ENCODE peak calls at places on chromosomes 5 and 9, in ten cellular contexts. One of them, this sample, is unnamed. For H3K36me3 and H3K79me2, the result is how much of the 10 kb centered on the place peaks cover.

GRCh38 chr5:142922223-142922952 is 152.2 kb downstream of the ARHGAP26 start:
- DNase-seq in mammary epithelial cell: no peak
- DNase-seq in PC-3: peak
- DNase-seq in HepG2: peak
- DNase-seq in MM.1S: peak
- DNase-seq in HCT116: no peak
- DNase-seq in neural progenitor cell: peak
- DNase-seq in fibroblast of lung: peak
- DNase-seq in mesendoderm: no peak
- DNase-seq in GM23248: peak
- DNase-seq in this sample: peak

GRCh38 chr9:138042640-138043039 is 165.1 kb downstream of the CACNA1B start:
- DNase-seq in mammary epithelial cell: no peak
- DNase-seq in PC-3: no peak
- DNase-seq in HepG2: no peak
- DNase-seq in MM.1S: no peak
- DNase-seq in HCT116: no peak
- DNase-seq in neural progenitor cell: no peak
- DNase-seq in fibroblast of lung: no peak
- DNase-seq in mesendoderm: no peak
- DNase-seq in GM23248: no peak
- DNase-seq in this sample: no peak

GRCh38 chr5:87627360-87627759 is 214.6 kb upstream of the CCNH start:
- DNase-seq in mammary epithelial cell: no peak
- DNase-seq in PC-3: no peak
- DNase-seq in HepG2: no peak
- DNase-seq in MM.1S: no peak
- DNase-seq in HCT116: no peak
- DNase-seq in neural progenitor cell: no peak
- DNase-seq in fibroblast of lung: no peak
- DNase-seq in mesendoderm: no peak
- DNase-seq in GM23248: no peak
- DNase-seq in this sample: no peak

GRCh38 chr9:104073098-104073769 is 20.9 kb upstream of the SMC2 start:
- DNase-seq in mammary epithelial cell: no peak
- DNase-seq in PC-3: no peak
- DNase-seq in HepG2: no peak
- DNase-seq in MM.1S: no peak
- DNase-seq in HCT116: no peak
- DNase-seq in neural progenitor cell: no peak
- DNase-seq in fibroblast of lung: no peak
- DNase-seq in mesendoderm: no peak
- DNase-seq in GM23248: no peak
- DNase-seq in this sample: no peak

GRCh38 chr5:55742778-55743177 is 4.9 kb downstream of the DDX4 start:
- DNase-seq in mammary epithelial cell: no peak
- DNase-seq in PC-3: no peak
- DNase-seq in HepG2: no peak
- DNase-seq in MM.1S: no peak
- DNase-seq in HCT116: no peak
- DNase-seq in neural progenitor cell: no peak
- DNase-seq in fibroblast of lung: no peak
- DNase-seq in mesendoderm: peak
- DNase-seq in GM23248: peak
- DNase-seq in this sample: no peak

GRCh38 chr5:180350711-180351110 is 2.4 kb downstream of the GFPT2 start:
- DNase-seq in mammary epithelial cell: no peak
- DNase-seq in PC-3: no peak
- DNase-seq in HepG2: no peak
- DNase-seq in MM.1S: no peak
- DNase-seq in HCT116: no peak
- DNase-seq in neural progenitor cell: no peak
- DNase-seq in fibroblast of lung: no peak
- DNase-seq in mesendoderm: peak
- DNase-seq in GM23248: no peak
- DNase-seq in this sample: no peak

GRCh38 chr9:113464672-113465271 is 1.2 kb downstream of the RGS3 start:
- DNase-seq in mammary epithelial cell: no peak
- DNase-seq in PC-3: no peak
- DNase-seq in HepG2: no peak
- DNase-seq in MM.1S: no peak
- DNase-seq in HCT116: no peak
- DNase-seq in neural progenitor cell: no peak
- DNase-seq in fibroblast of lung: no peak
- DNase-seq in mesendoderm: no peak
- DNase-seq in GM23248: no peak
- DNase-seq in this sample: no peak

GRCh38 chr9:129401623-129402340 is 219.1 kb downstream of the C9orf50 start:
- DNase-seq in mammary epithelial cell: no peak
- DNase-seq in PC-3: no peak
- DNase-seq in HepG2: no peak
- DNase-seq in MM.1S: no peak
- DNase-seq in HCT116: no peak
- DNase-seq in neural progenitor cell: no peak
- DNase-seq in fibroblast of lung: peak
- DNase-seq in mesendoderm: peak
- DNase-seq in GM23248: no peak
- DNase-seq in this sample: peak

GRCh38 chr9:115170674-115171073 is 52.7 kb upstream of the TNC start:
- DNase-seq in mammary epithelial cell: peak
- DNase-seq in PC-3: peak
- DNase-seq in HepG2: no peak
- DNase-seq in MM.1S: no peak
- DNase-seq in HCT116: peak
- DNase-seq in neural progenitor cell: no peak
- DNase-seq in fibroblast of lung: peak
- DNase-seq in mesendoderm: peak
- DNase-seq in GM23248: peak
- DNase-seq in this sample: peak

GRCh38 chr5:54254482-54255198 is 55.7 kb downstream of the ARL15 start:
- DNase-seq in mammary epithelial cell: no peak
- DNase-seq in PC-3: peak
- DNase-seq in HepG2: peak
- DNase-seq in MM.1S: no peak
- DNase-seq in HCT116: no peak
- DNase-seq in neural progenitor cell: peak
- DNase-seq in fibroblast of lung: peak
- DNase-seq in mesendoderm: peak
- DNase-seq in GM23248: peak
- DNase-seq in this sample: no peak

GRCh38 chr9:132813115-132813784 is 64.8 kb downstream of the AK8 start:
- DNase-seq in mammary epithelial cell: no peak
- DNase-seq in PC-3: no peak
- DNase-seq in HepG2: no peak
- DNase-seq in MM.1S: no peak
- DNase-seq in HCT116: no peak
- DNase-seq in neural progenitor cell: no peak
- DNase-seq in fibroblast of lung: no peak
- DNase-seq in mesendoderm: no peak
- DNase-seq in GM23248: no peak
- DNase-seq in this sample: no peak

GRCh38 chr5:15510092-15510491 is 10.1 kb downstream of the FBXL7 start:
- DNase-seq in mammary epithelial cell: no peak
- DNase-seq in PC-3: no peak
- DNase-seq in HepG2: no peak
- DNase-seq in MM.1S: no peak
- DNase-seq in HCT116: no peak
- DNase-seq in neural progenitor cell: no peak
- DNase-seq in fibroblast of lung: no peak
- DNase-seq in mesendoderm: peak
- DNase-seq in GM23248: peak
- DNase-seq in this sample: peak

GRCh38 chr5:34576849-34577248 is 79.3 kb upstream of the RAI14 start:
- DNase-seq in mammary epithelial cell: no peak
- DNase-seq in PC-3: peak
- DNase-seq in HepG2: no peak
- DNase-seq in MM.1S: no peak
- DNase-seq in HCT116: no peak
- DNase-seq in neural progenitor cell: no peak
- DNase-seq in fibroblast of lung: no peak
- DNase-seq in mesendoderm: no peak
- DNase-seq in GM23248: no peak
- DNase-seq in this sample: no peak

GRCh38 chr9:77977210-77977611 is 54.4 kb downstream of the GNAQ start:
- DNase-seq in mammary epithelial cell: peak
- DNase-seq in PC-3: no peak
- DNase-seq in HepG2: peak
- DNase-seq in MM.1S: peak
- DNase-seq in HCT116: peak
- DNase-seq in neural progenitor cell: peak
- DNase-seq in fibroblast of lung: peak
- DNase-seq in mesendoderm: peak
- DNase-seq in GM23248: peak
- DNase-seq in this sample: peak

GRCh38 chr9:14654932-14655331 is 38.3 kb downstream of the ZDHHC21 start:
- DNase-seq in mammary epithelial cell: no peak
- DNase-seq in PC-3: no peak
- DNase-seq in HepG2: no peak
- DNase-seq in MM.1S: no peak
- DNase-seq in HCT116: no peak
- DNase-seq in neural progenitor cell: no peak
- DNase-seq in fibroblast of lung: peak
- DNase-seq in mesendoderm: peak
- DNase-seq in GM23248: no peak
- DNase-seq in this sample: no peak

DNA sequence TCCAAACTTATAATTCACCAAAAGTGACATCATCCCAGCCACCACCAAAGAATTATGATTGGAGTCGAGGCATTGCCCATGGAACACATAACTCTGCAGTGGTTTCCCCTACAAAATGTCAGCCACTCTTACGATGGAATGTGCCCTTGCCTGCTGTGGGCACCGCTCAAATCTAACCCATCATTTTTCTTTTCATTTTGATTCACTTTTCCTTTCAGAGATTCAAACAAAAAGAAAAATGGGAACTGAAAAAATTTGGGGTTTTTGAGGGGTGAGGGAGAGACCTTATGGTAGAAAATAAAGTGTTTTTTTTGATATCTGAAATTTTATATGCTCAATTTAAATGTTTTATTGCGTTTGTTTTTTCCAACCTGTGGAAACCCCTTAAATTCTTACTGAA is 28.1 kb downstream of the SMARCA2 start:
- DNase-seq in mammary epithelial cell: no peak
- DNase-seq in PC-3: no peak
- DNase-seq in HepG2: no peak
- DNase-seq in MM.1S: no peak
- DNase-seq in HCT116: no peak
- DNase-seq in neural progenitor cell: no peak
- DNase-seq in fibroblast of lung: no peak
- DNase-seq in mesendoderm: no peak
- DNase-seq in GM23248: no peak
- DNase-seq in this sample: no peak
- H3K9ac ChIP-seq in mammary epithelial cell: no peak
- H3K9ac ChIP-seq in PC-3: no peak
- H3K9ac ChIP-seq in HepG2: no peak
- H3K9ac ChIP-seq in MM.1S: no peak
- H3K9ac ChIP-seq in HCT116: no peak
- H3K9ac ChIP-seq in neural progenitor cell: no peak
- H3K9ac ChIP-seq in fibroblast of lung: no peak
- H3K9ac ChIP-seq in mesendoderm: no peak
- H3K9ac ChIP-seq in GM23248: no peak
- H3K9ac ChIP-seq in this sample: no peak

GRCh38 chr5:39452846-39453245 is 28.1 kb upstream of the DAB2 start:
- DNase-seq in mammary epithelial cell: no peak
- DNase-seq in PC-3: no peak
- DNase-seq in HepG2: no peak
- DNase-seq in MM.1S: no peak
- DNase-seq in HCT116: no peak
- DNase-seq in neural progenitor cell: no peak
- DNase-seq in fibroblast of lung: peak
- DNase-seq in mesendoderm: no peak
- DNase-seq in GM23248: peak
- DNase-seq in this sample: peak
- H3K36me3 ChIP-seq in mammary epithelial cell: under half
- H3K36me3 ChIP-seq in PC-3: under half
- H3K36me3 ChIP-seq in HepG2: under half
- H3K36me3 ChIP-seq in MM.1S: under half
- H3K36me3 ChIP-seq in HCT116: under half
- H3K36me3 ChIP-seq in neural progenitor cell: under half
- H3K36me3 ChIP-seq in fibroblast of lung: under half
- H3K36me3 ChIP-seq in mesendoderm: under half
- H3K36me3 ChIP-seq in GM23248: under half
- H3K36me3 ChIP-seq in this sample: under half

GRCh38 chr9:38079410-38080105 is 10.5 kb upstream of the SHB start:
- DNase-seq in mammary epithelial cell: no peak
- DNase-seq in PC-3: no peak
- DNase-seq in HepG2: no peak
- DNase-seq in MM.1S: no peak
- DNase-seq in HCT116: no peak
- DNase-seq in neural progenitor cell: no peak
- DNase-seq in fibroblast of lung: peak
- DNase-seq in mesendoderm: no peak
- DNase-seq in GM23248: peak
- DNase-seq in this sample: peak
- H3K79me2 ChIP-seq in mammary epithelial cell: under half
- H3K79me2 ChIP-seq in PC-3: under half
- H3K79me2 ChIP-seq in HepG2: under half
- H3K79me2 ChIP-seq in MM.1S: under half
- H3K79me2 ChIP-seq in HCT116: under half
- H3K79me2 ChIP-seq in neural progenitor cell: under half
- H3K79me2 ChIP-seq in fibroblast of lung: under half
- H3K79me2 ChIP-seq in mesendoderm: under half
- H3K79me2 ChIP-seq in GM23248: under half
- H3K79me2 ChIP-seq in this sample: under half

GRCh38 chr5:32720295-32720694 is 9.2 kb downstream of the NPR3 start:
- DNase-seq in mammary epithelial cell: no peak
- DNase-seq in PC-3: no peak
- DNase-seq in HepG2: no peak
- DNase-seq in MM.1S: no peak
- DNase-seq in HCT116: no peak
- DNase-seq in neural progenitor cell: no peak
- DNase-seq in fibroblast of lung: peak
- DNase-seq in mesendoderm: no peak
- DNase-seq in GM23248: no peak
- DNase-seq in this sample: no peak

GRCh38 chr5:32722957-32723356 is 11.8 kb downstream of the NPR3 start:
- DNase-seq in mammary epithelial cell: no peak
- DNase-seq in PC-3: no peak
- DNase-seq in HepG2: no peak
- DNase-seq in MM.1S: no peak
- DNase-seq in HCT116: no peak
- DNase-seq in neural progenitor cell: no peak
- DNase-seq in fibroblast of lung: no peak
- DNase-seq in mesendoderm: no peak
- DNase-seq in GM23248: no peak
- DNase-seq in this sample: no peak

GRCh38 chr5:32725994-32726659 is 15.0 kb downstream of the NPR3 start:
- DNase-seq in mammary epithelial cell: no peak
- DNase-seq in PC-3: no peak
- DNase-seq in HepG2: no peak
- DNase-seq in MM.1S: peak
- DNase-seq in HCT116: no peak
- DNase-seq in neural progenitor cell: no peak
- DNase-seq in fibroblast of lung: peak
- DNase-seq in mesendoderm: no peak
- DNase-seq in GM23248: no peak
- DNase-seq in this sample: no peak

DNA sequence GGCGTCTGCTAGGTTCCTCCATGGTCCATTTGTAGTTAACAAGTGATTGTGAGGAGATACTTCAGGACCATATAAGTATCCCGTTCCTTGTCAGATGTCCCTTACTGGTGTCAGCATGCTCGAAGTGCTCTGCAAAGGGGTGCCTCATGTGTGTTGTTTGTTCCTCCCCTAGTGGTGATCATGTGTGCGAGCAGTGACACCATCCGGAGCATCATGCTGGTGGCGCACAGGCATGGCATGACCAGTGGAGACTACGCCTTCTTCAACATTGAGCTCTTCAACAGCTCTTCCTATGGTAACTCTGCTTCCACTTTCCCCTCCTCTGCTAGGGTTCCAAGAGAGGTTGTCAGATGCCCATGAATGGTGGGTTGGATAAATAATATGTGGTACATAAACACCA is 13.4 kb downstream of the NPR3 start:
- DNase-seq in mammary epithelial cell: no peak
- DNase-seq in PC-3: no peak
- DNase-seq in HepG2: no peak
- DNase-seq in MM.1S: no peak
- DNase-seq in HCT116: no peak
- DNase-seq in neural progenitor cell: no peak
- DNase-seq in fibroblast of lung: no peak
- DNase-seq in mesendoderm: no peak
- DNase-seq in GM23248: no peak
- DNase-seq in this sample: no peak
- H3K9ac ChIP-seq in mammary epithelial cell: no peak
- H3K9ac ChIP-seq in PC-3: no peak
- H3K9ac ChIP-seq in HepG2: no peak
- H3K9ac ChIP-seq in MM.1S: no peak
- H3K9ac ChIP-seq in HCT116: no peak
- H3K9ac ChIP-seq in neural progenitor cell: no peak
- H3K9ac ChIP-seq in fibroblast of lung: no peak
- H3K9ac ChIP-seq in mesendoderm: no peak
- H3K9ac ChIP-seq in GM23248: no peak
- H3K9ac ChIP-seq in this sample: no peak

This sample was measured in astrocyte.